ENCODE peak calls at places on chromosomes 2 and 18, in eight cellular contexts. X is spleen, C is gastrocnemius medialis, G is brain microvascular endothelial cell, S is left ventricle myocardium inferior, M is nephron progenitor cell, P is OCI-LY7, N is SK-N-SH. V is an unnamed sample.

GRCh38 chr2:217387776-217388381 is 528.0 kb upstream of the TNP1 start:
- DNase-seq in X (no peak), C (no peak), S (no peak), M (no peak), P (no peak), G (no peak), N (no peak), V (no peak)

GRCh38 chr2:185978634-185979405 is 240.2 kb downstream of the FSIP2 start:
- DNase-seq in N (peak), G (no peak), S (no peak), X (no peak), M (no peak), C (no peak), P (no peak), V (peak)

GRCh38 chr18:80159713-80160636 is 50.9 kb downstream of the ADNP2 start:
- DNase-seq in M (no peak), P (no peak), X (peak), C (no peak), S (peak), G (no peak), N (no peak), V (no peak)

GRCh38 chr18:48929951-48930713 is 20.6 kb downstream of the SMAD7 start:
- DNase-seq in G (peak), C (no peak), P (no peak), N (peak), X (no peak), M (peak), S (no peak), V (no peak)

GRCh38 chr2:234091432-234091879 is 41.0 kb downstream of the SPP2 start:
- DNase-seq in C (no peak), G (no peak), M (no peak), S (no peak), N (no peak), P (no peak), X (no peak), V (peak)

GRCh38 chr2:219131327-219131726 is 29.3 kb downstream of the NHEJ1 start:
- DNase-seq in G (no peak), N (no peak), P (no peak), M (no peak), S (no peak), X (no peak), C (no peak), V (no peak)

GRCh38 chr2:28838971-28839370 is 28.3 kb downstream of the SPDYA start:
- DNase-seq in X (no peak), S (no peak), N (no peak), C (no peak), M (no peak), G (no peak), P (no peak), V (no peak)

GRCh38 chr18:7084766-7085080 is 32.9 kb downstream of the LAMA1 start:
- DNase-seq in X (no peak), C (no peak), G (peak), S (no peak), P (no peak), N (no peak), M (no peak), V (peak)

GRCh38 chr2:226439337-226439736 is 360.3 kb downstream of the IRS1 start:
- DNase-seq in G (no peak), N (no peak), S (no peak), P (peak), M (no peak), X (no peak), C (no peak), V (peak)

GRCh38 chr2:15982285-15982967 is 42.1 kb downstream of the MYCN start:
- DNase-seq in G (no peak), P (no peak), S (no peak), M (no peak), C (no peak), X (no peak), N (peak), V (no peak)

GRCh38 chr2:166104773-166105172 is 23.0 kb downstream of the SCN1A start:
- DNase-seq in X (no peak), C (no peak), S (no peak), M (no peak), N (no peak), G (no peak), P (no peak), V (no peak)

GRCh38 chr2:166104084-166104483 is 23.7 kb downstream of the SCN1A start:
- DNase-seq in C (no peak), M (no peak), G (no peak), P (no peak), N (no peak), X (no peak), S (no peak), V (no peak)

GRCh38 chr2:166112193-166112605 is 15.6 kb downstream of the SCN1A start:
- DNase-seq in X (no peak), N (no peak), M (no peak), S (no peak), P (no peak), G (no peak), C (no peak), V (peak)

GRCh38 chr2:166106431-166107015 is 21.3 kb downstream of the SCN1A start:
- DNase-seq in C (no peak), P (peak), X (no peak), M (peak), N (peak), G (no peak), S (no peak), V (peak)
- TF ChIP-seq CTCF in C (no peak), P (peak), X (no peak), M (peak), N (peak), G (peak), S (no peak), V (no peak)

DNA sequence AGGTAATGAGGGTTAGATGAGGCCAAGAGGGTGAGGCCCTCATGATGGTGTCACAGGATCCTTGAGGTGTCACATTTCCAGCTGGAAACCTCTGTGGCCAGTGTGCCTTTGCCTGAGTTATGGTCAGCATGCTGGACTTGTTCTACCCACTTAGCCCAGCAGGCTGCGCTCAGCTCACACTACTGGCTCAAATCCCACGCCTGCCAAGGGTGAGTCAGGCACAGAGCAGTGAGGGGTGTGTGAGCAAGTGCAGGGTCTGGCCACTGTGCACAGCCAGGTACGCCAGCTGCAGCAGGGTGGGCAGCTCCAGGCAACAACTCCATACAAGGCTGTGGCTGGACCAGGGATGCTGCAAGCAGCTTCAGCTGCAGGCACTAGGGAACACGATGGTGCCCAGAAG is 616.6 kb upstream of the FSHR start:
- DNase-seq in P (no peak), S (peak), M (peak), G (no peak), C (no peak), X (no peak), N (peak), V (peak)
- TF ChIP-seq CTCF in P (peak), S (peak), M (peak), G (peak), C (no peak), X (no peak), N (peak), V (peak)

DNA sequence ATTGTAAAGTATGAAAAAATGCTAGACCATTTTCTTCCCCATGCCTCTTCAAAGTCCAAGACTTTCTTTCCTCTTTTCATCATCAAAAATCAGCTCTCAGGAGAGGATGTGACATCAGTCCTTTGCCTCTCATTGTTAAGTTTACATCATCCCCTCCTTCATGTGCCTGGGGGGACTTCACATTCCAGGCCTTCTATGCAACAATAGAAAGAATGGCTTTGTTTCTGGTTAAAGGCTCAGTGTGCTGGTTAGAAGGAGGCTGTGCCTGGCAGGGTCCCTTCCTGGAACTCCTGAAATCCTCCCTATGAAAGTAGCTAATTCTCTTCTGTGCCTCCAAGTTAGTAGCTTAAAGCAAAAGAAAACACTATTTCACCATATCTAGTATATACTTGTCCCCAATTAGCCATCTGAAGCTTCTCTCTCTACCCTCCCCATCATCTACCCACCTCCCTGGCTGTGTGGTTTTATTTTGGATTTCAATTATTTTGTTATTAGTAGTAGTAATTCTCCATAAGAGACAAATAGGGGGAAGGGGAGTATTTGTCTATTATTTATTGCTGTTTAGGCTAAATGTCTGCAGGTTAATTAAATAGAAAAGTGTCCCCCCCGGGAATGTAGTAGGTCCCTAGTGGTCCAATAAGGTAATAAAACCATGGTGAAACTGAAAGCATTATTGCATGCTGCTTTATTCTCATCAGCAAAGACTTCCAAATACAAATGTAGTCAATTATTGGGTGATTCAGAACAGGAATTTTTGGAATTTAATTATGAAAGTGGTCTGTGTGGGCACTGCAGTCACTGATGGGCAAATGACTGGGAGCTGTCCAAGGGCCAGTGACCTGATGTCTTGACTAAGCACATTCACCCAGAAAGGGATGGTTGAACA is 69.0 kb downstream of the CPO start:
- DNase-seq in G (no peak), N (peak), P (no peak), S (no peak), C (no peak), X (no peak), M (no peak), V (peak)
- TF ChIP-seq CTCF in G (peak), N (peak), P (peak), S (peak), C (no peak), X (no peak), M (no peak), V (peak)

GRCh38 chr2:204024503-204024902 is 87.9 kb downstream of the ICOS start:
- DNase-seq in C (no peak), S (no peak), P (peak), X (no peak), N (peak), G (peak), M (peak), V (peak)

GRCh38 chr2:204027105-204027504 is 90.5 kb downstream of the ICOS start:
- DNase-seq in C (no peak), M (no peak), X (no peak), S (no peak), N (no peak), G (peak), P (peak), V (peak)

GRCh38 chr2:204023088-204023487 is 86.5 kb downstream of the ICOS start:
- DNase-seq in N (no peak), C (no peak), X (no peak), P (no peak), M (no peak), S (no peak), G (no peak), V (no peak)

GRCh38 chr2:204024906-204025475 is 88.4 kb downstream of the ICOS start:
- DNase-seq in M (no peak), G (no peak), P (no peak), C (no peak), S (no peak), X (no peak), N (no peak), V (no peak)

DNA sequence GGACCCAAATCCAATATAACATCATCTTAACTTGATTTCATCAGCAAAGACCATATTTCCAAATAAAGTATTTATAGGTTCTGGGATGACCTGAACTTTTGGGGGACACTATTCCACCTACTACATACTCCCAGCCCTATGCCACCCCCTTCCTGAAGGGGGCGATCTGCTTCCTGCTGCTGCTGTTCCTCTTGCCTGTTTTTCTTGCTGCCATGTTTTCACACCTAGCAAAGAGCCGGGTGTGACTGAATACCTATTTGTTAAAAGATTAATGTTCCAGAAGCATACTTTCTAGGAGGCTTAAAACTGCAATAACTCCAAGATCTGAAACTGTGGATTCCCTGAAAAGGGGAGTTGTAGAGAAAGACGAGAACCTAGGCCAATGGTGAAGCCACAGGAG is 89.7 kb downstream of the ICOS start:
- DNase-seq in P (peak), C (no peak), G (no peak), M (no peak), S (no peak), X (no peak), N (no peak), V (no peak)
- TF ChIP-seq CTCF in P (peak), C (no peak), G (peak), M (peak), S (no peak), X (no peak), N (peak), V (peak)

GRCh38 chr18:77423468-77423867 is 173.8 kb downstream of the GALR1 start:
- DNase-seq in S (no peak), M (no peak), X (no peak), C (no peak), G (no peak), P (no peak), N (no peak), V (no peak)

DNA sequence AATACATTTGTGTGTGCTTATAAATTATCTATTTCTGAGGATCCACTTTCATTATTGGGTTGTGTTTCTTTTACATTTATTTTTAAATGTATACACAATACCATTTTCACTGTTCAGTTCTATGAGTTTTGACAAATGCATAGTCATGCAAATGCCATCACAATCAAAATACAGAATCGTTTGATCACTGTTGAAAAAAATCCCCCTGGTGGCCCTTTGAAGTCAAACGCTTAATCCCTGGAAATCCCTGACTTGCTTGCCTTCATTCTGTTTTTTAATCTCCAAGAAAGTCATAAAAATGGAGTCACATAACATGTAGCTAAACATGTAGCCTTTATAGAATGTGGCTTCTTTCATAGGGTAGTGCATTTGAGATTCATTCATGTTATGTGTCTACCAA is 173.3 kb downstream of the GALR1 start:
- DNase-seq in G (no peak), P (no peak), N (no peak), M (no peak), C (no peak), X (no peak), S (no peak), V (peak)
- TF ChIP-seq CTCF in G (no peak), P (peak), N (no peak), M (no peak), C (no peak), X (no peak), S (no peak), V (peak)

GRCh38 chr2:222318712-222319575 is 20.1 kb upstream of the PAX3 start:
- DNase-seq in C (no peak), S (peak), M (peak), G (no peak), N (peak), P (peak), X (peak), V (peak)
- TF ChIP-seq CTCF in C (peak), S (peak), M (peak), G (no peak), N (peak), P (peak), X (no peak), V (peak)

GRCh38 chr18:51196116-51196810 is 1.2 kb downstream of the MEX3C start:
- DNase-seq in X (peak), P (peak), C (peak), G (peak), N (no peak), S (peak), M (peak), V (peak)
- TF ChIP-seq CTCF in X (no peak), P (no peak), C (no peak), G (no peak), N (no peak), S (no peak), M (no peak), V (no peak)

DNA sequence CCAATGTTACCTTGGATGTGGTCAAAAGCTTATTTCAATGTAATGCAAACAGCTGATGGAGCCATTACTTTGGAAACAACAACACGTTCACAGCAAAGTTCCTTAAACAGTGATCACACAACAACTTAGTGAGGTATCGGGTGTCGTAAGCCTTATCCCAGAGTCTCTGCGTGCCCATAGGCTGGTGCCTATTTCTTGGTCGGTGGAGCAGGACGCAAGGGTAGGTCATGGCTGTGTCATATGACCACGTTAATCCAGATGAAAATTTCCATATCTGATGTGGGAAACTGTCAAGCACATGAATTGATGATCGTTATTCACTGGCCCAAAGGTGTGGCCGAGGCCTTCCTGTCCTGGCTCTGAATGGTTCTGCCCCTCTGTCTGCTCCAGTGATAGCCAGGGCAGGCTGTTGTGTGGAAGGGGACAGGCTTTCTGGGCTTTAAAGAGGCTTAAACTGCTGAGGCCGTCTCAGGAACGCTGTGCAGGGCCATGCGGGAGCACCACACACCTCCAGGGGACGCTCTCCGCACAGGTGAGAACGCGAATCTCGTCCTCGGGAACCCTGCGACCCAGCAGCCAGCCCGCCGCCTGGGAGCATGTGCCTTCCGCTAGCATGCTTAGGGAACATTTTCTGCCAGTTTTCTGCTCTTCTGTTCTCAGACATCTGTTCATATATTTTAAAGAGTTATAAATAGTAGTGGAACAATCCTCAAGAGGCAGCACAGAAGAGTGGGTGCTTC is 90.6 kb downstream of the KCTD1 start:
- DNase-seq in P (no peak), C (no peak), M (peak), N (no peak), X (no peak), G (no peak), S (no peak), V (no peak)
- TF ChIP-seq CTCF in P (peak), C (no peak), M (peak), N (no peak), X (no peak), G (peak), S (peak), V (no peak)

V was measured in MCF 10A.